ENCODE peak calls at places on chromosome 10, in six cellular contexts. P, J, Y, Q, Z and I are unnamed samples.

GRCh38 chr10:128070721-128071416 is 55.4 kb downstream of the MKI67 start:
- DNase-seq in P (no peak), J (peak), Y (no peak), Q (no peak), Z (no peak), I (peak)

GRCh38 chr10:35822316-35822715 is 180.2 kb upstream of the FZD8 start:
- DNase-seq in P (peak), J (peak), Y (no peak), Q (no peak), Z (peak), I (peak)

GRCh38 chr10:124601431-124602120 is 140.0 kb downstream of the LHPP start:
- DNase-seq in P (peak), J (no peak), Y (no peak), Q (no peak), Z (no peak), I (peak)

GRCh38 chr10:69629897-69630650 is at the start of gene FAM241B:
- DNase-seq in P (peak), J (peak), Y (peak), Q (peak), Z (peak), I (peak)

GRCh38 chr10:70323143-70323696 is 39.4 kb upstream of the NPFFR1 start:
- DNase-seq in P (no peak), J (peak), Y (no peak), Q (no peak), Z (no peak), I (no peak)

GRCh38 chr10:34723746-34724145 is 91.3 kb downstream of the PARD3 start:
- DNase-seq in P (no peak), J (peak), Y (no peak), Q (no peak), Z (no peak), I (no peak)

GRCh38 chr10:79188154-79188763 is 119.5 kb downstream of the ZMIZ1 start:
- DNase-seq in P (no peak), J (peak), Y (no peak), Q (no peak), Z (no peak), I (no peak)

GRCh38 chr10:119501690-119502089 is 40.8 kb downstream of the RGS10 start:
- DNase-seq in P (no peak), J (no peak), Y (no peak), Q (no peak), Z (no peak), I (no peak)

GRCh38 chr10:113099431-113100298 is 149.6 kb downstream of the TCF7L2 start:
- DNase-seq in P (no peak), J (no peak), Y (no peak), Q (no peak), Z (no peak), I (no peak)

GRCh38 chr10:28307267-28307666 is 4.4 kb upstream of the MPP7 start:
- DNase-seq in P (no peak), J (no peak), Y (no peak), Q (no peak), Z (no peak), I (no peak)

GRCh38 chr10:51683031-51683830 is 16.2 kb downstream of the CSTF2T start:
- DNase-seq in P (no peak), J (no peak), Y (no peak), Q (no peak), Z (no peak), I (no peak)

GRCh38 chr10:99234067-99234738 is 1.4 kb downstream of the HPSE2 start:
- DNase-seq in P (peak), J (peak), Y (no peak), Q (no peak), Z (no peak), I (peak)

GRCh38 chr10:127145173-127145572 is 51.2 kb downstream of the INSYN2A start:
- DNase-seq in P (no peak), J (no peak), Y (no peak), Q (no peak), Z (no peak), I (no peak)

GRCh38 chr10:92200564-92200963 is 90.3 kb downstream of the CPEB3 start:
- DNase-seq in P (no peak), J (no peak), Y (no peak), Q (no peak), Z (no peak), I (no peak)

GRCh38 chr10:31604141-31604540 is 285.1 kb downstream of the ZEB1 start:
- DNase-seq in P (peak), J (no peak), Y (no peak), Q (no peak), Z (no peak), I (no peak)

GRCh38 chr10:104291439-104291951 is 22.5 kb downstream of the GSTO2 start:
- DNase-seq in P (peak), J (peak), Y (peak), Q (peak), Z (peak), I (peak)

GRCh38 chr10:70920519-70920918 is 32.2 kb upstream of the PCBD1 start:
- DNase-seq in P (peak), J (peak), Y (no peak), Q (no peak), Z (no peak), I (no peak)

GRCh38 chr10:71801357-71801756 is 28.0 kb upstream of the VSIR start:
- DNase-seq in P (no peak), J (no peak), Y (no peak), Q (no peak), Z (no peak), I (no peak)

GRCh38 chr10:94423627-94424026 is 21.3 kb downstream of the TBC1D12 start:
- DNase-seq in P (no peak), J (no peak), Y (no peak), Q (no peak), Z (no peak), I (no peak)

GRCh38 chr10:123154943-123155505 is 822 bp downstream of the BUB3 start:
- DNase-seq in P (no peak), J (peak), Y (no peak), Q (no peak), Z (no peak), I (no peak)

GRCh38 chr10:21260793-21261149 is 264.7 kb downstream of the SKIDA1 start:
- DNase-seq in P (no peak), J (no peak), Y (no peak), Q (no peak), Z (no peak), I (no peak)

GRCh38 chr10:7986851-7987250 is 67.6 kb upstream of the GATA3 start:
- DNase-seq in P (no peak), J (no peak), Y (no peak), Q (no peak), Z (no peak), I (no peak)

GRCh38 chr10:14905890-14906289 is 27.2 kb downstream of the SUV39H2 start:
- DNase-seq in P (no peak), J (no peak), Y (no peak), Q (no peak), Z (no peak), I (no peak)

GRCh38 chr10:77163670-77164348 is 473.8 kb downstream of the KCNMA1 start:
- DNase-seq in P (peak), J (peak), Y (no peak), Q (no peak), Z (no peak), I (no peak)

GRCh38 chr10:114923551-114923950 is 14.4 kb upstream of the TRUB1 start:
- DNase-seq in P (no peak), J (no peak), Y (no peak), Q (no peak), Z (no peak), I (no peak)

GRCh38 chr10:53256623-53257022 is 484.0 kb upstream of the MBL2 start:
- DNase-seq in P (no peak), J (no peak), Y (no peak), Q (no peak), Z (no peak), I (no peak)

GRCh38 chr10:21056461-21056860 is 159.3 kb upstream of the NEBL start:
- DNase-seq in P (no peak), J (no peak), Y (no peak), Q (no peak), Z (no peak), I (no peak)

GRCh38 chr10:74871595-74872382 is 45.4 kb downstream of the KAT6B start:
- DNase-seq in P (no peak), J (peak), Y (no peak), Q (no peak), Z (no peak), I (no peak)

GRCh38 chr10:8670461-8670860 is 616.0 kb downstream of the GATA3 start:
- DNase-seq in P (no peak), J (no peak), Y (no peak), Q (no peak), Z (no peak), I (no peak)

GRCh38 chr10:80187465-80188409 is 17.6 kb downstream of the ANXA11 start:
- DNase-seq in P (no peak), J (peak), Y (no peak), Q (peak), Z (no peak), I (peak)

GRCh38 chr10:71509444-71509843 is 112.7 kb downstream of the CDH23 start:
- DNase-seq in P (no peak), J (no peak), Y (no peak), Q (no peak), Z (no peak), I (no peak)

GRCh38 chr10:126500866-126501265 is 112.6 kb upstream of the ADAM12 start:
- DNase-seq in P (no peak), J (no peak), Y (no peak), Q (no peak), Z (no peak), I (no peak)

GRCh38 chr10:34109952-34110702 is 705.0 kb downstream of the PARD3 start:
- DNase-seq in P (no peak), J (no peak), Y (no peak), Q (no peak), Z (no peak), I (no peak)

GRCh38 chr10:101092742-101093386 is 31.1 kb downstream of the KAZALD1 start:
- DNase-seq in P (no peak), J (no peak), Y (peak), Q (no peak), Z (no peak), I (no peak)

GRCh38 chr10:119522747-119523426 is 19.6 kb downstream of the RGS10 start:
- DNase-seq in P (no peak), J (no peak), Y (no peak), Q (no peak), Z (no peak), I (no peak)

GRCh38 chr10:47367646-47368045 is 16.4 kb downstream of the ZNF488 start:
- DNase-seq in P (peak), J (no peak), Y (no peak), Q (no peak), Z (no peak), I (no peak)

GRCh38 chr10:104028146-104028545 is 57.5 kb downstream of the COL17A1 start:
- DNase-seq in P (no peak), J (no peak), Y (no peak), Q (no peak), Z (no peak), I (no peak)

GRCh38 chr10:75827591-75827990 is 396.2 kb downstream of the LRMDA start:
- DNase-seq in P (no peak), J (no peak), Y (no peak), Q (no peak), Z (no peak), I (no peak)